ENCODE peak calls at places on chromosomes 1 and 21, in five cellular contexts. One of them, this sample, is unnamed.

GRCh38 chr1:168372857-168373520 is 92.3 kb downstream of the TBX19 start:
- DNase-seq in AG04450: no peak
- DNase-seq in HFF-Myc: no peak
- DNase-seq in neural progenitor cell: no peak
- DNase-seq in cardiac fibroblast: peak; percentile 4
- DNase-seq in this sample: no peak

GRCh38 chr1:160615660-160616059 is 31.2 kb downstream of the SLAMF1 start:
- DNase-seq in cardiac fibroblast: no peak
- DNase-seq in AG04450: no peak
- DNase-seq in neural progenitor cell: no peak
- DNase-seq in HFF-Myc: no peak
- DNase-seq in this sample: no peak

GRCh38 chr1:245771521-245772281 is 616.9 kb downstream of the KIF26B start:
- DNase-seq in HFF-Myc: peak; percentile 56
- DNase-seq in neural progenitor cell: no peak
- DNase-seq in AG04450: peak; percentile 82
- DNase-seq in cardiac fibroblast: peak; percentile 91
- DNase-seq in this sample: peak; percentile 96

GRCh38 chr1:203306970-203307541 is 1.7 kb downstream of the BTG2 start:
- DNase-seq in HFF-Myc: no peak
- DNase-seq in neural progenitor cell: peak; percentile 26
- DNase-seq in cardiac fibroblast: no peak
- DNase-seq in AG04450: no peak
- DNase-seq in this sample: no peak

GRCh38 chr1:67647036-67647798 is 37.8 kb upstream of the GADD45A start:
- DNase-seq in neural progenitor cell: no peak
- DNase-seq in HFF-Myc: no peak
- DNase-seq in AG04450: no peak
- DNase-seq in cardiac fibroblast: peak; percentile 31
- DNase-seq in this sample: peak; percentile 58

GRCh38 chr1:82775402-82776000 is 974.8 kb downstream of the ADGRL2 start:
- DNase-seq in neural progenitor cell: peak; percentile 58
- DNase-seq in cardiac fibroblast: peak; percentile 48
- DNase-seq in AG04450: no peak
- DNase-seq in HFF-Myc: no peak
- DNase-seq in this sample: peak; percentile 30

GRCh38 chr1:8598060-8598724 is 219.2 kb downstream of the RERE start:
- DNase-seq in neural progenitor cell: peak; percentile 23
- DNase-seq in cardiac fibroblast: peak; percentile 67
- DNase-seq in AG04450: no peak
- DNase-seq in HFF-Myc: no peak
- DNase-seq in this sample: peak; percentile 83

GRCh38 chr1:207051615-207051943 is 571 bp upstream of the YOD1 start:
- DNase-seq in neural progenitor cell: no peak
- DNase-seq in cardiac fibroblast: no peak
- DNase-seq in AG04450: no peak
- DNase-seq in HFF-Myc: no peak
- DNase-seq in this sample: no peak

GRCh38 chr1:154599658-154600057 is 8.3 kb downstream of the ADAR start:
- DNase-seq in cardiac fibroblast: no peak
- DNase-seq in AG04450: no peak
- DNase-seq in neural progenitor cell: no peak
- DNase-seq in HFF-Myc: no peak
- DNase-seq in this sample: no peak

GRCh38 chr1:221824025-221824424 is 82.1 kb upstream of the DUSP10 start:
- DNase-seq in cardiac fibroblast: peak; percentile 89
- DNase-seq in neural progenitor cell: no peak
- DNase-seq in HFF-Myc: no peak
- DNase-seq in AG04450: no peak
- DNase-seq in this sample: peak; percentile 67

GRCh38 chr1:95323117-95323516 is 89.1 kb downstream of the RWDD3 start:
- DNase-seq in HFF-Myc: no peak
- DNase-seq in AG04450: no peak
- DNase-seq in cardiac fibroblast: peak; percentile 38
- DNase-seq in neural progenitor cell: peak; percentile 16
- DNase-seq in this sample: peak; percentile 3

GRCh38 chr21:32329776-32330175 is 31.1 kb downstream of the MRAP start:
- DNase-seq in cardiac fibroblast: peak; percentile 64
- DNase-seq in HFF-Myc: no peak
- DNase-seq in AG04450: no peak
- DNase-seq in neural progenitor cell: no peak
- DNase-seq in this sample: peak; percentile 43

GRCh38 chr1:220655509-220655908 is 34.7 kb upstream of the C1orf115 start:
- DNase-seq in HFF-Myc: no peak
- DNase-seq in neural progenitor cell: no peak
- DNase-seq in AG04450: no peak
- DNase-seq in cardiac fibroblast: no peak
- DNase-seq in this sample: no peak

GRCh38 chr1:224534731-224535130 is 81.4 kb upstream of the CNIH3 start:
- DNase-seq in HFF-Myc: no peak
- DNase-seq in neural progenitor cell: no peak
- DNase-seq in AG04450: no peak
- DNase-seq in cardiac fibroblast: no peak
- DNase-seq in this sample: no peak

GRCh38 chr1:226095286-226095685 is 32.8 kb downstream of the H3-3A start:
- DNase-seq in neural progenitor cell: no peak
- DNase-seq in cardiac fibroblast: no peak
- DNase-seq in AG04450: no peak
- DNase-seq in HFF-Myc: no peak
- DNase-seq in this sample: no peak

GRCh38 chr1:164785841-164786534 is 227.0 kb downstream of the PBX1 start:
- DNase-seq in AG04450: no peak
- DNase-seq in HFF-Myc: no peak
- DNase-seq in neural progenitor cell: no peak
- DNase-seq in cardiac fibroblast: no peak
- DNase-seq in this sample: no peak

GRCh38 chr1:170518965-170519364 is 13.0 kb upstream of the GORAB start:
- DNase-seq in neural progenitor cell: no peak
- DNase-seq in AG04450: no peak
- DNase-seq in HFF-Myc: no peak
- DNase-seq in cardiac fibroblast: no peak
- DNase-seq in this sample: no peak

GRCh38 chr1:2859881-2860430 is 58.5 kb upstream of the TTC34 start:
- DNase-seq in cardiac fibroblast: no peak
- DNase-seq in AG04450: no peak
- DNase-seq in HFF-Myc: no peak
- DNase-seq in neural progenitor cell: no peak
- DNase-seq in this sample: no peak

GRCh38 chr1:213669964-213670691 is 317.6 kb upstream of the PROX1 start:
- DNase-seq in cardiac fibroblast: no peak
- DNase-seq in AG04450: no peak
- DNase-seq in HFF-Myc: no peak
- DNase-seq in neural progenitor cell: no peak
- DNase-seq in this sample: no peak

GRCh38 chr1:116390195-116390594 is 17.2 kb downstream of the ATP1A1 start:
- DNase-seq in AG04450: no peak
- DNase-seq in HFF-Myc: no peak
- DNase-seq in cardiac fibroblast: no peak
- DNase-seq in neural progenitor cell: no peak
- DNase-seq in this sample: no peak

GRCh38 chr1:107293901-107294600 is 153.2 kb downstream of the NTNG1 start:
- DNase-seq in neural progenitor cell: no peak
- DNase-seq in AG04450: no peak
- DNase-seq in cardiac fibroblast: no peak
- DNase-seq in HFF-Myc: no peak
- DNase-seq in this sample: no peak

GRCh38 chr1:10773851-10774614 is 22.4 kb downstream of the CASZ1 start:
- DNase-seq in HFF-Myc: no peak
- DNase-seq in AG04450: no peak
- DNase-seq in neural progenitor cell: no peak
- DNase-seq in cardiac fibroblast: no peak
- DNase-seq in this sample: no peak

GRCh38 chr1:64097859-64098258 is 105.6 kb upstream of the UBE2U start:
- DNase-seq in cardiac fibroblast: no peak
- DNase-seq in neural progenitor cell: no peak
- DNase-seq in AG04450: no peak
- DNase-seq in HFF-Myc: no peak
- DNase-seq in this sample: no peak

GRCh38 chr1:59185163-59185855 is 111.6 kb upstream of the FGGY start:
- DNase-seq in cardiac fibroblast: no peak
- DNase-seq in HFF-Myc: no peak
- DNase-seq in neural progenitor cell: no peak
- DNase-seq in AG04450: no peak
- DNase-seq in this sample: no peak

GRCh38 chr1:8430476-8430875 is 112.6 kb downstream of the SLC45A1 start:
- DNase-seq in cardiac fibroblast: no peak
- DNase-seq in neural progenitor cell: no peak
- DNase-seq in HFF-Myc: no peak
- DNase-seq in AG04450: no peak
- DNase-seq in this sample: no peak

GRCh38 chr1:97050501-97050900 is 328.9 kb downstream of the PTBP2 start:
- DNase-seq in HFF-Myc: no peak
- DNase-seq in neural progenitor cell: peak; percentile 33
- DNase-seq in AG04450: no peak
- DNase-seq in cardiac fibroblast: peak; percentile 63
- DNase-seq in this sample: peak; percentile 35

GRCh38 chr1:15808955-15809354 is 1.5 kb upstream of the UQCRHL start:
- DNase-seq in HFF-Myc: no peak
- DNase-seq in cardiac fibroblast: no peak
- DNase-seq in AG04450: no peak
- DNase-seq in neural progenitor cell: peak; percentile 13
- DNase-seq in this sample: no peak

GRCh38 chr1:83905315-83905907 is 93.5 kb downstream of the TTLL7 start:
- DNase-seq in HFF-Myc: no peak
- DNase-seq in AG04450: no peak
- DNase-seq in cardiac fibroblast: peak; percentile 54
- DNase-seq in neural progenitor cell: peak; percentile 21
- DNase-seq in this sample: no peak

GRCh38 chr1:44271646-44272045 is 58.4 kb downstream of the DMAP1 start:
- DNase-seq in HFF-Myc: no peak
- DNase-seq in neural progenitor cell: no peak
- DNase-seq in cardiac fibroblast: no peak
- DNase-seq in AG04450: no peak
- DNase-seq in this sample: no peak

GRCh38 chr1:211327341-211327921 is 798 bp downstream of the TRAF5 start:
- DNase-seq in cardiac fibroblast: peak; percentile 64
- DNase-seq in AG04450: no peak
- DNase-seq in neural progenitor cell: peak; percentile 66
- DNase-seq in HFF-Myc: no peak
- DNase-seq in this sample: peak; percentile 81

GRCh38 chr1:228272831-228273571 is 65.2 kb downstream of the OBSCN start:
- DNase-seq in AG04450: no peak
- DNase-seq in neural progenitor cell: no peak
- DNase-seq in HFF-Myc: no peak
- DNase-seq in cardiac fibroblast: no peak
- DNase-seq in this sample: no peak

GRCh38 chr1:41578712-41579335 is 94.3 kb upstream of the EDN2 start:
- DNase-seq in AG04450: no peak
- DNase-seq in HFF-Myc: no peak
- DNase-seq in cardiac fibroblast: peak; percentile 25
- DNase-seq in neural progenitor cell: peak; percentile 48
- DNase-seq in this sample: peak; percentile 37

GRCh38 chr21:32134441-32135159 is 144.2 kb downstream of the MIS18A start:
- DNase-seq in HFF-Myc: no peak
- DNase-seq in neural progenitor cell: no peak
- DNase-seq in cardiac fibroblast: no peak
- DNase-seq in AG04450: no peak
- DNase-seq in this sample: no peak

GRCh38 chr1:8663090-8663802 is 154.2 kb downstream of the RERE start:
- DNase-seq in cardiac fibroblast: no peak
- DNase-seq in HFF-Myc: no peak
- DNase-seq in neural progenitor cell: no peak
- DNase-seq in AG04450: no peak
- DNase-seq in this sample: peak; percentile 38

GRCh38 chr1:231923461-231924132 is 297.0 kb downstream of the DISC1 start:
- DNase-seq in AG04450: no peak
- DNase-seq in cardiac fibroblast: peak; percentile 44
- DNase-seq in HFF-Myc: no peak
- DNase-seq in neural progenitor cell: no peak
- DNase-seq in this sample: no peak

GRCh38 chr1:6026095-6026809 is 19.4 kb upstream of the KCNAB2 start:
- DNase-seq in AG04450: no peak
- DNase-seq in cardiac fibroblast: peak; percentile 18
- DNase-seq in neural progenitor cell: peak; percentile 74
- DNase-seq in HFF-Myc: peak; percentile 19
- DNase-seq in this sample: no peak
- H3K4me3 ChIP-seq in AG04450: no peak overlapping the region
- H3K4me3 ChIP-seq in cardiac fibroblast: no peak overlapping the region
- H3K4me3 ChIP-seq in neural progenitor cell: no peak overlapping the region
- H3K4me3 ChIP-seq in HFF-Myc: no peak overlapping the region
- H3K4me3 ChIP-seq in this sample: peak overlapping the region; percentile 5

GRCh38 chr21:39373634-39374033 is 24.7 kb upstream of the HMGN1 start:
- DNase-seq in neural progenitor cell: peak; percentile 55
- DNase-seq in HFF-Myc: no peak
- DNase-seq in cardiac fibroblast: peak; percentile 56
- DNase-seq in AG04450: no peak
- DNase-seq in this sample: peak; percentile 50
- TF ChIP-seq CTCF in neural progenitor cell: peak; percentile 39
- TF ChIP-seq CTCF in HFF-Myc: peak; percentile 39
- TF ChIP-seq CTCF in cardiac fibroblast: peak; percentile 37
- TF ChIP-seq CTCF in AG04450: peak; percentile 33
- TF ChIP-seq CTCF in this sample: peak; percentile 44

GRCh38 chr1:1234180-1234808 is 2.3 kb downstream of the B3GALT6 start:
- DNase-seq in HFF-Myc: no peak
- DNase-seq in cardiac fibroblast: no peak
- DNase-seq in AG04450: no peak
- DNase-seq in neural progenitor cell: no peak
- DNase-seq in this sample: no peak
- H3K4me3 ChIP-seq in HFF-Myc: no peak overlapping the region
- H3K4me3 ChIP-seq in cardiac fibroblast: no peak overlapping the region
- H3K4me3 ChIP-seq in AG04450: no peak overlapping the region
- H3K4me3 ChIP-seq in neural progenitor cell: no peak overlapping the region
- H3K4me3 ChIP-seq in this sample: no peak overlapping the region

GRCh38 chr1:182299728-182300581 is 91.6 kb downstream of the GLUL start:
- DNase-seq in HFF-Myc: no peak
- DNase-seq in cardiac fibroblast: no peak
- DNase-seq in neural progenitor cell: peak; percentile 51
- DNase-seq in AG04450: no peak
- DNase-seq in this sample: no peak

GRCh38 chr1:182301026-182301436 is 90.6 kb downstream of the GLUL start:
- DNase-seq in HFF-Myc: no peak
- DNase-seq in AG04450: no peak
- DNase-seq in neural progenitor cell: no peak
- DNase-seq in cardiac fibroblast: no peak
- DNase-seq in this sample: no peak

GRCh38 chr1:182293119-182293589 is 98.4 kb downstream of the GLUL start:
- DNase-seq in HFF-Myc: no peak
- DNase-seq in cardiac fibroblast: no peak
- DNase-seq in AG04450: no peak
- DNase-seq in neural progenitor cell: no peak
- DNase-seq in this sample: no peak

GRCh38 chr1:182295697-182296096 is 95.9 kb downstream of the GLUL start:
- DNase-seq in neural progenitor cell: no peak
- DNase-seq in HFF-Myc: no peak
- DNase-seq in AG04450: no peak
- DNase-seq in cardiac fibroblast: no peak
- DNase-seq in this sample: no peak

DNA sequence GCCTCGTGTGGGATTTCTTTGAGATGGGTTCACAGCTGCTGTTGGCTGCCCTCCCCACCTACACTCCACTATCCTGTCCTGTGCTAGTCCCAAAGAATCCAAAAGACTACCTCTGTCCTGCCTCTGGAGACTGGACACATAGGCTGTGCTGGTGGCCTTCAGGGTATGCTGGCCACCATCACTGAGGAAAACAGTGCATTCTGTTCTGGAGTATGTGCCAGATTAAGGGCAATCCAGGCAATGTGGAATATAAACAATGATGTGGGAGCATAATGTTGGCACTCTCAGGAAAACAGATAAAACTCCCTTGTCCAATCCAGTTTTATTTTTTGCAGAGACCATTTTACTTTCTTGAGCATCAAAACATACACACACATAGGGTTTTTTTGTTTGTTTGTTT is 94.3 kb downstream of the GLUL start:
- DNase-seq in HFF-Myc: no peak
- DNase-seq in cardiac fibroblast: no peak
- DNase-seq in AG04450: no peak
- DNase-seq in neural progenitor cell: no peak
- DNase-seq in this sample: no peak
- TF ChIP-seq CTCF in HFF-Myc: no peak
- TF ChIP-seq CTCF in cardiac fibroblast: no peak
- TF ChIP-seq CTCF in AG04450: no peak
- TF ChIP-seq CTCF in neural progenitor cell: no peak
- TF ChIP-seq CTCF in this sample: no peak

This sample was measured in foreskin fibroblast.